ENCODE peak calls at places on chromosomes 6 and 20, in seven cellular contexts. One of them, this sample, is unnamed.

GRCh38 chr6:132607544-132608233 is 16.4 kb downstream of the TAAR2 start:
- DNase-seq in adrenal gland: no peak
- DNase-seq in B cell: no peak
- DNase-seq in SK-N-SH: no peak
- DNase-seq in mammary epithelial cell: no peak
- DNase-seq in GM12865: no peak
- DNase-seq in cardiac fibroblast: no peak
- DNase-seq in this sample: no peak

GRCh38 chr6:72826033-72826432 is 204.2 kb downstream of the KCNQ5 start:
- DNase-seq in B cell: no peak
- DNase-seq in adrenal gland: no peak
- DNase-seq in SK-N-SH: no peak
- DNase-seq in cardiac fibroblast: peak; percentile 62
- DNase-seq in GM12865: no peak
- DNase-seq in mammary epithelial cell: peak; percentile 77
- DNase-seq in this sample: no peak

GRCh38 chr20:14444106-14444505 is 106.7 kb upstream of the FLRT3 start:
- DNase-seq in cardiac fibroblast: peak; percentile 12
- DNase-seq in mammary epithelial cell: no peak
- DNase-seq in B cell: no peak
- DNase-seq in GM12865: no peak
- DNase-seq in adrenal gland: no peak
- DNase-seq in SK-N-SH: no peak
- DNase-seq in this sample: no peak

GRCh38 chr6:27139753-27140522 is 107.6 kb upstream of the PRSS16 start:
- DNase-seq in cardiac fibroblast: peak; percentile 43
- DNase-seq in SK-N-SH: no peak
- DNase-seq in adrenal gland: no peak
- DNase-seq in GM12865: peak; percentile 84
- DNase-seq in mammary epithelial cell: no peak
- DNase-seq in B cell: peak; percentile 32
- DNase-seq in this sample: no peak

GRCh38 chr6:24520929-24521546 is 26.3 kb downstream of the ALDH5A1 start:
- DNase-seq in GM12865: peak; percentile 61
- DNase-seq in adrenal gland: peak; percentile 69
- DNase-seq in B cell: peak; percentile 58
- DNase-seq in mammary epithelial cell: peak; percentile 8
- DNase-seq in SK-N-SH: peak; percentile 63
- DNase-seq in cardiac fibroblast: peak; percentile 41
- DNase-seq in this sample: peak; percentile 59

GRCh38 chr6:160733045-160733646 is 31.1 kb downstream of the PLG start:
- DNase-seq in cardiac fibroblast: peak; percentile 64
- DNase-seq in SK-N-SH: peak; percentile 35
- DNase-seq in adrenal gland: peak; percentile 73
- DNase-seq in mammary epithelial cell: peak; percentile 35
- DNase-seq in GM12865: peak; percentile 82
- DNase-seq in B cell: peak; percentile 45
- DNase-seq in this sample: peak; percentile 43

GRCh38 chr20:61436268-61436667 is 184.2 kb downstream of the CDH4 start:
- DNase-seq in cardiac fibroblast: peak; percentile 90
- DNase-seq in SK-N-SH: no peak
- DNase-seq in adrenal gland: no peak
- DNase-seq in mammary epithelial cell: peak; percentile 90
- DNase-seq in B cell: no peak
- DNase-seq in GM12865: no peak
- DNase-seq in this sample: no peak

GRCh38 chr20:10794765-10795164 is 121.0 kb upstream of the JAG1 start:
- DNase-seq in GM12865: no peak
- DNase-seq in cardiac fibroblast: no peak
- DNase-seq in B cell: no peak
- DNase-seq in adrenal gland: no peak
- DNase-seq in mammary epithelial cell: no peak
- DNase-seq in SK-N-SH: no peak
- DNase-seq in this sample: no peak

GRCh38 chr20:50198211-50198666 is 7.6 kb downstream of the CEBPB start:
- DNase-seq in B cell: no peak
- DNase-seq in adrenal gland: no peak
- DNase-seq in GM12865: no peak
- DNase-seq in cardiac fibroblast: no peak
- DNase-seq in SK-N-SH: no peak
- DNase-seq in mammary epithelial cell: no peak
- DNase-seq in this sample: no peak

GRCh38 chr6:151004415-151005024 is 139.0 kb downstream of the MTHFD1L start:
- DNase-seq in mammary epithelial cell: peak; percentile 83
- DNase-seq in SK-N-SH: no peak
- DNase-seq in cardiac fibroblast: peak; percentile 96
- DNase-seq in adrenal gland: no peak
- DNase-seq in B cell: no peak
- DNase-seq in GM12865: peak; percentile 15
- DNase-seq in this sample: no peak

GRCh38 chr20:60899320-60899719 is 352.7 kb upstream of the CDH4 start:
- DNase-seq in B cell: no peak
- DNase-seq in GM12865: no peak
- DNase-seq in SK-N-SH: no peak
- DNase-seq in cardiac fibroblast: no peak
- DNase-seq in adrenal gland: no peak
- DNase-seq in mammary epithelial cell: no peak
- DNase-seq in this sample: no peak

GRCh38 chr6:114712129-114712662 is 369.4 kb upstream of the HS3ST5 start:
- DNase-seq in adrenal gland: no peak
- DNase-seq in mammary epithelial cell: no peak
- DNase-seq in cardiac fibroblast: no peak
- DNase-seq in SK-N-SH: no peak
- DNase-seq in GM12865: peak; percentile 38
- DNase-seq in B cell: no peak
- DNase-seq in this sample: no peak

GRCh38 chr20:57020364-57020763 is 246.1 kb downstream of the BMP7 start:
- DNase-seq in adrenal gland: no peak
- DNase-seq in cardiac fibroblast: no peak
- DNase-seq in B cell: no peak
- DNase-seq in GM12865: no peak
- DNase-seq in mammary epithelial cell: no peak
- DNase-seq in SK-N-SH: no peak
- DNase-seq in this sample: no peak

GRCh38 chr6:170137176-170137891 is 153.5 kb downstream of the DLL1 start:
- DNase-seq in SK-N-SH: no peak
- DNase-seq in adrenal gland: peak; percentile 78
- DNase-seq in cardiac fibroblast: peak; percentile 3
- DNase-seq in B cell: no peak
- DNase-seq in GM12865: no peak
- DNase-seq in mammary epithelial cell: peak; percentile 73
- DNase-seq in this sample: no peak

GRCh38 chr6:117266948-117267347 is 1.6 kb downstream of the VGLL2 start:
- DNase-seq in adrenal gland: no peak
- DNase-seq in cardiac fibroblast: no peak
- DNase-seq in GM12865: no peak
- DNase-seq in B cell: no peak
- DNase-seq in mammary epithelial cell: no peak
- DNase-seq in SK-N-SH: no peak
- DNase-seq in this sample: no peak

GRCh38 chr20:1912646-1913045 is 17.4 kb downstream of the SIRPA start:
- DNase-seq in cardiac fibroblast: no peak
- DNase-seq in GM12865: no peak
- DNase-seq in B cell: no peak
- DNase-seq in SK-N-SH: no peak
- DNase-seq in mammary epithelial cell: no peak
- DNase-seq in adrenal gland: no peak
- DNase-seq in this sample: no peak

GRCh38 chr6:149888659-149889058 is 9.3 kb downstream of the RAET1E start:
- DNase-seq in adrenal gland: no peak
- DNase-seq in cardiac fibroblast: peak; percentile 28
- DNase-seq in B cell: no peak
- DNase-seq in mammary epithelial cell: peak; percentile 88
- DNase-seq in GM12865: no peak
- DNase-seq in SK-N-SH: no peak
- DNase-seq in this sample: no peak

GRCh38 chr6:25447570-25447929 is 168.4 kb downstream of the CARMIL1 start:
- DNase-seq in adrenal gland: no peak
- DNase-seq in GM12865: peak; percentile 16
- DNase-seq in SK-N-SH: no peak
- DNase-seq in mammary epithelial cell: no peak
- DNase-seq in B cell: no peak
- DNase-seq in cardiac fibroblast: no peak
- DNase-seq in this sample: peak; percentile 12

GRCh38 chr6:95286874-95287273 is 290.5 kb upstream of the MANEA start:
- DNase-seq in SK-N-SH: no peak
- DNase-seq in B cell: no peak
- DNase-seq in cardiac fibroblast: no peak
- DNase-seq in mammary epithelial cell: no peak
- DNase-seq in adrenal gland: no peak
- DNase-seq in GM12865: no peak
- DNase-seq in this sample: no peak

GRCh38 chr6:135094403-135094821 is 39.8 kb upstream of the HBS1L start:
- DNase-seq in adrenal gland: no peak
- DNase-seq in mammary epithelial cell: peak; percentile 41
- DNase-seq in GM12865: peak; percentile 29
- DNase-seq in SK-N-SH: no peak
- DNase-seq in cardiac fibroblast: peak; percentile 17
- DNase-seq in B cell: no peak
- DNase-seq in this sample: no peak

GRCh38 chr6:82711992-82712788 is 348.6 kb downstream of the TPBG start:
- DNase-seq in SK-N-SH: no peak
- DNase-seq in GM12865: no peak
- DNase-seq in adrenal gland: no peak
- DNase-seq in cardiac fibroblast: peak; percentile 16
- DNase-seq in mammary epithelial cell: no peak
- DNase-seq in B cell: no peak
- DNase-seq in this sample: no peak

GRCh38 chr6:2020909-2021308 is 224.5 kb downstream of the GMDS start:
- DNase-seq in mammary epithelial cell: peak; percentile 83
- DNase-seq in GM12865: no peak
- DNase-seq in adrenal gland: no peak
- DNase-seq in B cell: no peak
- DNase-seq in SK-N-SH: no peak
- DNase-seq in cardiac fibroblast: peak; percentile 17
- DNase-seq in this sample: no peak

GRCh38 chr6:3766219-3766618 is 14.7 kb upstream of the PXDC1 start:
- DNase-seq in B cell: no peak
- DNase-seq in SK-N-SH: peak; percentile 63
- DNase-seq in cardiac fibroblast: no peak
- DNase-seq in mammary epithelial cell: peak; percentile 66
- DNase-seq in GM12865: no peak
- DNase-seq in adrenal gland: no peak
- DNase-seq in this sample: no peak

DNA sequence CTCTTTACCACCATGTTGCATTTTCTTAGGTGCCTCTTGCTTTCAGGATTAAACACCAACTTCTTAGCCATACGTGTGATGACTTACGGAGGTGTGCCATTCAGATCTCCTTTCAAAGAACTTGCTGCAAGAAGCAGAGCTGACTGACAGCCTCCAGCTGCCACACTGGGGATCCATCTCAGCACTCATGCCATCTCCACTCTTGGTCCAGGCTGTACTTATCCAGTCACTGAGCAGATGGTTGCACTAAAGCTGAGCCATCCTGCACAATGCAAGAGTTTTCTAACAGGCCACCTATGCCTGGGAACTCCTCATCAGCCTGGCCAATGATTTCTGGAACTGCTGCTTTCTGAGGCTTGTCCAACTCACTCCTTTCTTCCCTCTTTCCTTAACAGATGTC is 31.4 kb upstream of the KIF6 start:
- DNase-seq in SK-N-SH: no peak
- DNase-seq in B cell: no peak
- DNase-seq in cardiac fibroblast: no peak
- DNase-seq in adrenal gland: no peak
- DNase-seq in GM12865: no peak
- DNase-seq in mammary epithelial cell: no peak
- DNase-seq in this sample: no peak
- TF ChIP-seq CTCF in SK-N-SH: no peak
- TF ChIP-seq CTCF in B cell: no peak
- TF ChIP-seq CTCF in cardiac fibroblast: no peak
- TF ChIP-seq CTCF in adrenal gland: no peak
- TF ChIP-seq CTCF in GM12865: no peak
- TF ChIP-seq CTCF in mammary epithelial cell: no peak
- TF ChIP-seq CTCF in this sample: no peak

GRCh38 chr6:107491059-107491609 is 1.2 kb downstream of the SOBP start:
- DNase-seq in adrenal gland: peak; percentile 80
- DNase-seq in mammary epithelial cell: peak; percentile 9
- DNase-seq in GM12865: no peak
- DNase-seq in cardiac fibroblast: peak; percentile 56
- DNase-seq in SK-N-SH: peak; percentile 78
- DNase-seq in B cell: peak; percentile 43
- DNase-seq in this sample: peak; percentile 27

GRCh38 chr6:107490568-107491058 is 696 bp downstream of the SOBP start:
- DNase-seq in SK-N-SH: peak; percentile 50
- DNase-seq in adrenal gland: peak; percentile 57
- DNase-seq in B cell: no peak
- DNase-seq in GM12865: no peak
- DNase-seq in cardiac fibroblast: no peak
- DNase-seq in mammary epithelial cell: no peak
- DNase-seq in this sample: peak; percentile 20

GRCh38 chr6:107488174-107488874 is 1.6 kb upstream of the SOBP start:
- DNase-seq in mammary epithelial cell: no peak
- DNase-seq in SK-N-SH: peak; percentile 41
- DNase-seq in GM12865: no peak
- DNase-seq in B cell: peak; percentile 26
- DNase-seq in adrenal gland: no peak
- DNase-seq in cardiac fibroblast: no peak
- DNase-seq in this sample: peak; percentile 15

GRCh38 chr6:107488875-107489635 is 862 bp upstream of the SOBP start:
- DNase-seq in SK-N-SH: peak; percentile 82
- DNase-seq in GM12865: peak; percentile 9
- DNase-seq in mammary epithelial cell: peak; percentile 17
- DNase-seq in cardiac fibroblast: peak; percentile 33
- DNase-seq in B cell: peak; percentile 47
- DNase-seq in adrenal gland: peak; percentile 74
- DNase-seq in this sample: peak; percentile 39

GRCh38 chr6:107489636-107490567 is at the start of gene SOBP:
- DNase-seq in mammary epithelial cell: peak; percentile 15
- DNase-seq in cardiac fibroblast: peak; percentile 38
- DNase-seq in B cell: peak; percentile 77
- DNase-seq in adrenal gland: peak; percentile 74
- DNase-seq in GM12865: peak; percentile 38
- DNase-seq in SK-N-SH: peak; percentile 96
- DNase-seq in this sample: peak; percentile 45
- TF ChIP-seq CTCF in mammary epithelial cell: no peak
- TF ChIP-seq CTCF in cardiac fibroblast: no peak
- TF ChIP-seq CTCF in B cell: no peak
- TF ChIP-seq CTCF in adrenal gland: no peak
- TF ChIP-seq CTCF in GM12865: peak; percentile 4
- TF ChIP-seq CTCF in SK-N-SH: no peak
- TF ChIP-seq CTCF in this sample: no peak

DNA sequence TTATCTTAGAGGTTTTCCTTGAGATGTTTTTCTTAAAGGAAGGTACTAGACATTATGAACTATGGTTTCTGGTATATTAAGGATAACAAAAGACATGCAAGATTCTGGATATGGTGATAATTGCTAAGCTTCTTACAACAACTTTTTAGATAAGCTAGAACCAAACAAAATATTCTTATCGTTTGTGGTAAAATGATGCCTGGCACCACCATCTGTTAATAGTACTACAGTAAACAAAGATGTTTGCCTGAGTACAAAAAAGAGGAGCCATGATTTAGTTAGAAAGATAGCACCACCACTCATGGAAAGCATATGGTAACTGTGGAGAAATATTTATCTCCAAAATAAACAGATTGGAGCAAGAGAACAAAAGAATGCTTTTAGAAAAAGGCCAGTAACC is 747.3 kb downstream of the COL12A1 start:
- DNase-seq in SK-N-SH: no peak
- DNase-seq in adrenal gland: no peak
- DNase-seq in mammary epithelial cell: no peak
- DNase-seq in GM12865: no peak
- DNase-seq in B cell: no peak
- DNase-seq in cardiac fibroblast: no peak
- DNase-seq in this sample: no peak
- TF ChIP-seq CTCF in SK-N-SH: no peak
- TF ChIP-seq CTCF in adrenal gland: no peak
- TF ChIP-seq CTCF in mammary epithelial cell: no peak
- TF ChIP-seq CTCF in GM12865: no peak
- TF ChIP-seq CTCF in B cell: no peak
- TF ChIP-seq CTCF in cardiac fibroblast: no peak
- TF ChIP-seq CTCF in this sample: no peak

GRCh38 chr6:13574571-13575376 is at the start of gene SIRT5:
- DNase-seq in adrenal gland: peak; percentile 92
- DNase-seq in SK-N-SH: peak; percentile 81
- DNase-seq in cardiac fibroblast: peak; percentile 82
- DNase-seq in B cell: peak; percentile 83
- DNase-seq in mammary epithelial cell: peak; percentile 87
- DNase-seq in GM12865: peak; percentile 94
- DNase-seq in this sample: peak; percentile 82
- TF ChIP-seq CTCF in adrenal gland: peak; percentile 86
- TF ChIP-seq CTCF in SK-N-SH: no peak
- TF ChIP-seq CTCF in cardiac fibroblast: no peak
- TF ChIP-seq CTCF in B cell: peak; percentile 92
- TF ChIP-seq CTCF in mammary epithelial cell: no peak
- TF ChIP-seq CTCF in GM12865: peak; percentile 79
- TF ChIP-seq CTCF in this sample: peak; percentile 10

This sample was measured in GM10248.